ENCODE peak calls at places on chromosomes 3 and 15, in eight cellular contexts. L is cardiac muscle cell; R is CD8-positive, alpha-beta T cell; G is body of pancreas; X is right lobe of liver; H is GM23338; K is psoas muscle; O is A549. U is an unnamed sample.

GRCh38 chr3:99865321-99865720 is 47.7 kb downstream of the CMSS1 start:
- DNase-seq in K (no peak), O (no peak), H (no peak), X (no peak), G (no peak), L (no peak), R (no peak), U (no peak)

GRCh38 chr15:93566777-93567176 is 477.8 kb upstream of the RGMA start:
- DNase-seq in H (no peak), G (no peak), K (no peak), R (no peak), O (no peak), X (no peak), L (no peak), U (no peak)

GRCh38 chr3:126498936-126499335 is 18.6 kb downstream of the UROC1 start:
- DNase-seq in O (no peak), X (no peak), L (no peak), H (peak), R (no peak), G (no peak), K (no peak), U (no peak)

GRCh38 chr3:128503164-128503651 is 10.2 kb upstream of the GATA2 start:
- DNase-seq in K (no peak), R (no peak), L (peak), G (no peak), H (peak), X (peak), O (no peak), U (no peak)

GRCh38 chr3:160413613-160414248 is 14.3 kb downstream of the SMC4 start:
- DNase-seq in O (peak), R (peak), X (peak), L (peak), G (peak), K (peak), H (peak), U (no peak)

GRCh38 chr3:150302246-150302645 is 105.9 kb upstream of the TSC22D2 start:
- DNase-seq in X (no peak), R (no peak), O (no peak), K (no peak), G (no peak), H (no peak), L (no peak), U (no peak)

GRCh38 chr3:175432338-175433025 is 573.3 kb downstream of the NAALADL2 start:
- DNase-seq in X (no peak), K (no peak), H (no peak), L (no peak), R (no peak), O (no peak), G (no peak), U (no peak)

GRCh38 chr3:14125193-14126016 is 553 bp downstream of the TMEM43 start:
- DNase-seq in G (peak), K (peak), X (peak), R (peak), H (peak), L (peak), O (peak), U (peak)

GRCh38 chr3:99670556-99670950 is 32.2 kb downstream of the COL8A1 start:
- DNase-seq in R (no peak), L (no peak), X (no peak), O (no peak), H (no peak), K (no peak), G (no peak), U (no peak)

GRCh38 chr3:140845878-140846277 is 95.8 kb upstream of the SLC25A36 start:
- DNase-seq in G (no peak), L (no peak), H (no peak), O (no peak), R (no peak), K (no peak), X (no peak), U (no peak)

GRCh38 chr15:88385078-88385700 is 82.0 kb downstream of the MRPL46 start:
- DNase-seq in R (no peak), G (no peak), X (no peak), O (peak), H (no peak), L (no peak), K (no peak), U (no peak)

GRCh38 chr3:170423001-170423615 is 4.4 kb downstream of the CLDN11 start:
- DNase-seq in O (no peak), K (no peak), G (no peak), R (no peak), X (no peak), H (no peak), L (no peak), U (no peak)

GRCh38 chr15:75224281-75224680 is 22.6 kb downstream of the C15orf39 start:
- DNase-seq in O (no peak), X (no peak), R (no peak), K (peak), L (no peak), H (no peak), G (no peak), U (no peak)

GRCh38 chr15:65330934-65331645 is 26.6 kb downstream of the RNU5B-1 start:
- DNase-seq in O (no peak), R (no peak), H (no peak), K (no peak), G (no peak), L (peak), X (no peak), U (no peak)

GRCh38 chr3:14624498-14624897 is 27.1 kb upstream of the CCDC174 start:
- DNase-seq in G (no peak), K (no peak), O (no peak), R (no peak), X (no peak), L (no peak), H (no peak), U (no peak)

GRCh38 chr3:127276995-127277394 is 10.9 kb downstream of the PRR20G start:
- DNase-seq in K (no peak), O (no peak), G (no peak), R (no peak), L (no peak), H (no peak), X (no peak), U (no peak)

GRCh38 chr3:41265823-41266273 is 66.5 kb downstream of the CTNNB1 start:
- DNase-seq in X (no peak), K (no peak), O (no peak), H (no peak), G (peak), L (peak), R (no peak), U (no peak)

GRCh38 chr15:100725121-100726069 is 123.0 kb downstream of the ASB7 start:
- DNase-seq in R (no peak), L (no peak), O (no peak), K (no peak), H (no peak), X (no peak), G (no peak), U (no peak)

GRCh38 chr3:194132465-194133358 is 3.2 kb upstream of the HES1 start:
- DNase-seq in L (no peak), O (no peak), K (no peak), H (peak), R (no peak), G (no peak), X (no peak), U (no peak)

GRCh38 chr3:118817748-118818165 is 216.9 kb downstream of the IGSF11 start:
- DNase-seq in H (peak), R (no peak), G (peak), X (peak), K (no peak), O (peak), L (peak), U (no peak)

GRCh38 chr3:146469206-146470017 is at the start of gene PLSCR2:
- DNase-seq in L (peak), O (peak), K (peak), G (peak), X (peak), H (peak), R (peak), U (peak)

GRCh38 chr3:48548165-48548564 is 8.4 kb downstream of the PFKFB4 start:
- DNase-seq in G (no peak), L (no peak), R (no peak), K (no peak), O (no peak), H (no peak), X (no peak), U (no peak)

DNA sequence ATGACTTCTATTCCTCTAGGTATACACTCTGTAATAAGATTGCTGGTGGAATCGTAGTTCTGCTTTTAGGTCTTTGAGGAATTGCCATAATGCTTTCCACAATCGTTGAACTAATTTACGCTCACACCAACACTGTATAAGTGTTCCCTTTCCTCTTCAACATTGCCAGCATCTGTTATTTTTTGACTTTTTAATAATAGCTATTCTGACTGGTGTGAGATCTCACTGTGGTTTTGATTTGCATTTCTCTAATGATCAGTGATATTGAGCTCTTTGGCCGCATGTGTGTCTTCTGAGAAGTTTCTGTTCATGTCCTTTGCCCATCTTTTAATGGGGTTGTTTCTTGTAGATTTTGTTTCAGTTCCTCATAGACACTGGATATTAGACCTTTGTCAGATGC is 12.8 kb downstream of the NXPE3 start:
- DNase-seq in K (no peak), O (no peak), H (no peak), X (no peak), G (no peak), R (no peak), L (no peak), U (no peak)
- H3K27ac ChIP-seq in K (no peak), O (no peak), H (no peak), X (no peak), G (no peak), R (no peak), L (no peak), U (no peak)

DNA sequence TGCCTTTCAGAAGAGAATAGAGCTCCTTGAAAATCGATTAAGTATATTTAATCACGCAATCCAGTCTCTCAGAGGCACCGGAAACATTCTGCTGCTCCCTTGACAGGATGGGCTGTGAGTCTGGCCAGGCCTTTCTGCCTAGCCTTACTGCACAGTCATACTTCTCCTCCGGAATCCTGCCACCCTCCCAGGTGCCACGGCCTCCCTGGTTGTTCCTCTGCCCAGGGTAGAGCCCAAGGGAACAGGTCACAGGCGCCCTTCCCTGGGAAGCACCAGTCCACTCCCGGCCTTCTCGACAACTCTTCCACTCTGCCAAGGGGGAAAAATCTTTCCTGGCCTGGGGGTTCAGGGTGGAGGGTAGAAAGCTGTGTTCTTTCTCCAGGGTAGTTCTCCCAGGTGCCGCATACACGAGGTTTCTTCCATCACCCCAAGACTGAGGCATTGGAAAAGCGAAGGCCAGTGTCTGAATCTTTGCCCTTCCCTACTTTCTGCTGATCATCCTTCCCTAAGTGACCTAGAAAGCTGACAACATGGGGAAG is 17.4 kb upstream of the SYNM start:
- DNase-seq in L (no peak), H (no peak), R (no peak), O (no peak), K (no peak), G (no peak), X (no peak), U (no peak)
- H3K27ac ChIP-seq in L (no peak), H (no peak), R (no peak), O (no peak), K (no peak), G (no peak), X (no peak), U (no peak)

GRCh38 chr3:185709241-185709955 is 115.4 kb downstream of the IGF2BP2 start:
- DNase-seq in G (no peak), X (no peak), O (no peak), R (no peak), L (no peak), H (no peak), K (no peak), U (no peak)
- H3K27ac ChIP-seq in G (no peak), X (no peak), O (no peak), R (no peak), L (peak), H (peak), K (no peak), U (no peak)

GRCh38 chr15:34776706-34777105 is 18.6 kb downstream of the ACTC1 start:
- DNase-seq in K (no peak), L (no peak), H (no peak), X (no peak), O (no peak), G (no peak), R (no peak), U (no peak)
- H3K27ac ChIP-seq in K (no peak), L (no peak), H (no peak), X (no peak), O (no peak), G (no peak), R (no peak), U (no peak)